ENCODE peak calls at places on chromosomes 1 and 21, in eight cellular contexts. T is AG09309, D is D721Med, C is dorsolateral prefrontal cortex, Q is Calu3, G is coronary artery, W is tibial nerve, I is epithelial cell of esophagus. J is an unnamed sample.

GRCh38 chr1:226519741-226520598 is 28.6 kb upstream of the STUM start:
- DNase-seq in T (no peak), D (no peak), C (no peak), Q (no peak), G (peak), W (no peak), I (no peak), J (no peak)

GRCh38 chr1:222523852-222524251 is 24.1 kb downstream of the HHIPL2 start:
- DNase-seq in T (no peak), D (no peak), C (no peak), Q (no peak), G (no peak), W (no peak), I (no peak), J (no peak)

GRCh38 chr1:10471411-10472219 is 714 bp downstream of the DFFA start:
- DNase-seq in T (no peak), D (no peak), C (no peak), Q (peak), G (no peak), W (no peak), I (peak), J (no peak)

GRCh38 chr1:209157514-209158285 is 425.8 kb upstream of the CAMK1G start:
- DNase-seq in T (no peak), D (no peak), C (no peak), Q (no peak), G (no peak), W (no peak), I (no peak), J (no peak)

GRCh38 chr21:16082038-16082816 is 352.4 kb downstream of the USP25 start:
- DNase-seq in T (no peak), D (no peak), C (no peak), Q (no peak), G (no peak), W (no peak), I (peak), J (peak)

GRCh38 chr1:243596441-243597183 is 253.4 kb downstream of the AKT3 start:
- DNase-seq in T (peak), D (no peak), C (no peak), Q (no peak), G (no peak), W (no peak), I (peak), J (peak)

GRCh38 chr1:204858381-204858821 is 12.3 kb upstream of the NFASC start:
- DNase-seq in T (no peak), D (no peak), C (no peak), Q (no peak), G (no peak), W (no peak), I (no peak), J (peak)

GRCh38 chr1:231550448-231550781 is 21.9 kb downstream of the TSNAX start:
- DNase-seq in T (no peak), D (no peak), C (no peak), Q (peak), G (no peak), W (no peak), I (peak), J (peak)

GRCh38 chr21:15840406-15840805 is 110.6 kb downstream of the USP25 start:
- DNase-seq in T (no peak), D (no peak), C (no peak), Q (no peak), G (no peak), W (no peak), I (no peak), J (no peak)

GRCh38 chr1:22751124-22751531 is 40.5 kb downstream of the EPHB2 start:
- DNase-seq in T (no peak), D (no peak), C (no peak), Q (peak), G (no peak), W (no peak), I (peak), J (peak)

GRCh38 chr1:189962171-189962570 is 515.5 kb downstream of the BRINP3 start:
- DNase-seq in T (no peak), D (no peak), C (no peak), Q (no peak), G (no peak), W (no peak), I (peak), J (peak)

GRCh38 chr21:46156678-46157077 is 1.3 kb upstream of the FTCD start:
- DNase-seq in T (no peak), D (no peak), C (no peak), Q (no peak), G (no peak), W (no peak), I (no peak), J (no peak)

GRCh38 chr1:1440941-1441888 is 5.7 kb downstream of the VWA1 start:
- DNase-seq in T (no peak), D (peak), C (no peak), Q (peak), G (no peak), W (no peak), I (no peak), J (peak)

GRCh38 chr1:8257621-8258020 is 60.3 kb upstream of the SLC45A1 start:
- DNase-seq in T (no peak), D (no peak), C (no peak), Q (no peak), G (no peak), W (no peak), I (peak), J (peak)

GRCh38 chr1:230029244-230029643 is 37.8 kb upstream of the GALNT2 start:
- DNase-seq in T (no peak), D (no peak), C (no peak), Q (no peak), G (no peak), W (no peak), I (no peak), J (no peak)

GRCh38 chr1:108125312-108126138 is 74.6 kb downstream of the SLC25A24 start:
- DNase-seq in T (peak), D (no peak), C (peak), Q (peak), G (no peak), W (peak), I (peak), J (peak)

GRCh38 chr21:31347435-31348032 is 3.5 kb upstream of the TIAM1 start:
- DNase-seq in T (no peak), D (no peak), C (no peak), Q (peak), G (no peak), W (no peak), I (peak), J (peak)

GRCh38 chr1:152000989-152001630 is 7.5 kb upstream of the S100A10 start:
- DNase-seq in T (no peak), D (no peak), C (no peak), Q (no peak), G (no peak), W (no peak), I (peak), J (no peak)

GRCh38 chr1:6858586-6858985 is 73.3 kb downstream of the CAMTA1 start:
- DNase-seq in T (no peak), D (no peak), C (no peak), Q (no peak), G (no peak), W (no peak), I (no peak), J (no peak)

GRCh38 chr1:41286992-41287391 is 44.9 kb upstream of the SCMH1 start:
- DNase-seq in T (no peak), D (no peak), C (no peak), Q (no peak), G (no peak), W (no peak), I (no peak), J (no peak)

GRCh38 chr1:207314836-207315235 is 6.6 kb upstream of the CD55 start:
- DNase-seq in T (no peak), D (no peak), C (no peak), Q (no peak), G (no peak), W (no peak), I (no peak), J (no peak)

GRCh38 chr1:14897080-14897449 is 256.5 kb upstream of the TMEM51 start:
- DNase-seq in T (no peak), D (no peak), C (no peak), Q (no peak), G (no peak), W (no peak), I (no peak), J (no peak)

GRCh38 chr1:37822942-37823865 is 15.2 kb upstream of the YRDC start:
- DNase-seq in T (no peak), D (no peak), C (no peak), Q (no peak), G (no peak), W (no peak), I (peak), J (no peak)

GRCh38 chr1:39332291-39332690 is 127.8 kb downstream of the MACF1 start:
- DNase-seq in T (no peak), D (no peak), C (no peak), Q (no peak), G (no peak), W (no peak), I (peak), J (no peak)

GRCh38 chr1:226002667-226003501 is 3.7 kb upstream of the SDE2 start:
- DNase-seq in T (no peak), D (no peak), C (no peak), Q (peak), G (peak), W (peak), I (peak), J (peak)

GRCh38 chr21:42631142-42631541 is 22.3 kb upstream of the PDE9A start:
- DNase-seq in T (no peak), D (no peak), C (no peak), Q (no peak), G (no peak), W (no peak), I (no peak), J (no peak)
- TF ChIP-seq CTCF in T (no peak), D (no peak), C (no peak), Q (no peak), G (no peak), W (no peak), I (no peak), J (no peak)

DNA sequence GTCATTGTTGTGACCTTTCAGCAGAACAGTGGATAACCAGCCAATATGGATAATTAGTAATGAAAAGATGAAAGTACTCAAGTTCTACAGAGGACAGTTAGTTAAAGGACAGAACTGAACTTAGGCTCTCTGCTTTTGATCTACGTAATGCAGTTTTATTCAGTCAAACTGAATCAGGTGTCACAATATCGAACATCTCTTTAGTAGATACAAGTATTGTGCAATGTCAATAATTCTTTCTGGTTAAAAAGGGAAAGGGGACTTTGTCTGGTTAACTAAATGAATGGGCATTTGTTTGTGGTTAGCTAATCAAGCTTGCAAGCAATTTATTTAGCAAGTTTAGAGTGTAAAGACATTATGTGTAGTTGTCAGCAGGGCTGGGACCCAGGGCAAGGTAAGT is 562.2 kb upstream of the PTBP2 start:
- DNase-seq in T (no peak), D (no peak), C (no peak), Q (no peak), G (no peak), W (no peak), I (no peak), J (no peak)
- TF ChIP-seq CTCF in T (no peak), D (no peak), C (no peak), Q (no peak), G (no peak), W (no peak), I (no peak), J (no peak)

GRCh38 chr21:25421327-25422028 is 185.8 kb downstream of the MRPL39 start:
- DNase-seq in T (peak), D (no peak), C (no peak), Q (peak), G (no peak), W (peak), I (peak), J (peak)
- TF ChIP-seq CTCF in T (peak), D (peak), C (no peak), Q (no peak), G (no peak), W (peak), I (peak), J (peak)

GRCh38 chr1:45211061-45211460 is 4.7 kb upstream of the ZSWIM5 start:
- DNase-seq in T (no peak), D (no peak), C (no peak), Q (no peak), G (no peak), W (no peak), I (no peak), J (no peak)

GRCh38 chr1:45205910-45206721 is at the start of gene ZSWIM5:
- DNase-seq in T (no peak), D (peak), C (peak), Q (peak), G (peak), W (peak), I (peak), J (peak)

GRCh38 chr1:45205000-45205909 is 1.1 kb downstream of the ZSWIM5 start:
- DNase-seq in T (no peak), D (no peak), C (peak), Q (peak), G (peak), W (no peak), I (peak), J (peak)

GRCh38 chr1:45206808-45207624 is 611 bp upstream of the ZSWIM5 start:
- DNase-seq in T (no peak), D (no peak), C (no peak), Q (no peak), G (no peak), W (peak), I (no peak), J (no peak)
- TF ChIP-seq CTCF in T (no peak), D (no peak), C (no peak), Q (no peak), G (no peak), W (no peak), I (no peak), J (no peak)

GRCh38 chr1:91402023-91402422 is 2.6 kb downstream of the HFM1 start:
- DNase-seq in T (no peak), D (no peak), C (no peak), Q (no peak), G (no peak), W (no peak), I (peak), J (peak)

GRCh38 chr1:91404151-91405012 is at the start of gene HFM1:
- DNase-seq in T (peak), D (peak), C (peak), Q (peak), G (no peak), W (peak), I (peak), J (no peak)

GRCh38 chr1:91406773-91407389 is 2.2 kb upstream of the HFM1 start:
- DNase-seq in T (no peak), D (no peak), C (no peak), Q (peak), G (no peak), W (no peak), I (peak), J (peak)
- TF ChIP-seq CTCF in T (peak), D (peak), C (no peak), Q (no peak), G (no peak), W (no peak), I (peak), J (peak)

DNA sequence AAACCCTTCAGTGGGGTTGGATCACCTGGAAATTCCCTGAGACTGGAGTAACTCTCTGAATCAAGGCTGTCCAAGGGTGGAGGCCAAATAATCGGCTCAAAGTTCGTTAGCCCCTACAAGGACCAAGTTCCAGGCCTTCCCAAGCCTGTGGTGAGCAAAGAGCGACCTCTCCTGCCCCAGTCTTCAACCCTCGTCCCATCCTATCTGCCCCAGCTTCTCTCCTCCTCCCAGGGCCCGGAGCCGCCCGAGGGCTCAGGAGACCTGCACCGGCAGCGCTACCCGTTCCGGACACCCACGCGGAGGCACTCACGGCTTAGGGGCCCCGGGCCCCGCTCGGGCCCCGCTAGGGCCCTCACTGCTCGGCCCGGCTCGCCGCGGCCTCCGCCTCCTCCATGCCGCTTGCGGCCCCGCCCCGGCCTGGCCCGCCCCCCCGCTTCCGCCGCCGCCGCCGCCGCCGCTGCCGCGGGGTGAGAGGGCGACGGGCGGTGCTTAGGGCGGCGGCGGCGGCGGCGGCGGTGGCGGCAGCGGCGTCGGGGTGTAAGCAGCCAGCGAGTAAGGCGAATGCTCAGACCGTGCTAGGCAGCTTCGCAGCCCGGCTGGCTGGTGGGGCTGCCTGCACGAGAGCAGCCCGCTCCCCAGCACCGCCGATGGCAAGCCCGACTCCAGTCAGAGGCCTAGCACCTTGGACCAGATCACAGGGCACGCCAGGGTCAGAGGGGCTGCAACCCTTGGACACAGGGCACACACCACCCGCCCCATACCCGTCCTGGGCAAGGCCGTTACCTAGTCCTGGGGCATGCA is at the start of gene POMGNT1:
- DNase-seq in T (no peak), D (peak), C (no peak), Q (peak), G (no peak), W (peak), I (peak), J (peak)
- TF ChIP-seq CTCF in T (no peak), D (peak), C (no peak), Q (no peak), G (no peak), W (no peak), I (no peak), J (peak)

J was measured in MCF 10A.